ENCODE peak calls at places on chromosome 21, in four cellular contexts. F is AG10803, N is fibroblast of mammary gland, G is OCI-LY7. D is an unnamed sample.

GRCh38 chr21:32336711-32337110 is 38.1 kb downstream of the MRAP start:
- DNase-seq in G (no peak), F (peak; percentile 51), N (peak; percentile 24), D (peak; percentile 79)

GRCh38 chr21:31351438-31351837 is 7.4 kb upstream of the TIAM1 start:
- DNase-seq in G (no peak), N (peak; percentile 60), F (no peak), D (peak; percentile 49)

GRCh38 chr21:30083120-30083945 is 83.3 kb downstream of the CLDN17 start:
- DNase-seq in F (no peak), N (no peak), G (no peak), D (no peak)

GRCh38 chr21:36647279-36648093 is 51.4 kb upstream of the SIM2 start:
- DNase-seq in N (peak; percentile 41), F (no peak), G (no peak), D (peak; percentile 80)

GRCh38 chr21:38775733-38776132 is 30.0 kb upstream of the ETS2 start:
- DNase-seq in G (no peak), F (no peak), N (peak; percentile 31), D (no peak)

GRCh38 chr21:15837603-15838002 is 107.8 kb downstream of the USP25 start:
- DNase-seq in N (peak; percentile 59), F (peak; percentile 50), G (no peak), D (no peak)

GRCh38 chr21:32819702-32820101 is 48.1 kb upstream of the PAXBP1 start:
- DNase-seq in F (peak; percentile 95), N (peak; percentile 98), G (no peak), D (peak; percentile 63)

GRCh38 chr21:14547834-14548513 is 1.9 kb upstream of the SAMSN1 start:
- DNase-seq in F (no peak), N (no peak), G (no peak), D (no peak)

GRCh38 chr21:44902268-44903053 is 18.2 kb downstream of the ITGB2 start:
- DNase-seq in F (no peak), N (no peak), G (no peak), D (no peak)

GRCh38 chr21:36055551-36055950 is 4.8 kb downstream of the SETD4 start:
- DNase-seq in N (no peak), F (no peak), G (no peak), D (no peak)

GRCh38 chr21:16587671-16588379 is 858.0 kb downstream of the USP25 start:
- DNase-seq in N (peak; percentile 89), F (peak; percentile 77), G (no peak), D (no peak)

GRCh38 chr21:27085387-27085786 is 118.5 kb upstream of the ADAMTS5 start:
- DNase-seq in N (no peak), F (no peak), G (no peak), D (no peak)

GRCh38 chr21:36478207-36478701 is 1.7 kb downstream of the CLDN14 start:
- DNase-seq in F (peak; percentile 80), G (no peak), N (peak; percentile 81), D (peak; percentile 99)

GRCh38 chr21:44065428-44065827 is 41.8 kb upstream of the PWP2 start:
- DNase-seq in G (no peak), F (peak; percentile 7), N (peak; percentile 65), D (peak; percentile 13)

GRCh38 chr21:14300074-14300473 is 82.9 kb downstream of the HSPA13 start:
- DNase-seq in F (no peak), N (no peak), G (no peak), D (no peak)

GRCh38 chr21:31156662-31157061 is 118.4 kb upstream of the KRTAP19-8 start:
- DNase-seq in G (no peak), F (no peak), N (no peak), D (no peak)

GRCh38 chr21:28992526-28993292 is at the start of gene LTN1:
- DNase-seq in N (peak; percentile 100), F (peak; percentile 99), G (peak; percentile 99), D (peak; percentile 99)

GRCh38 chr21:41582298-41582840 is 74.4 kb upstream of the TMPRSS2 start:
- DNase-seq in G (no peak), F (no peak), N (no peak), D (no peak)

GRCh38 chr21:41582866-41583265 is 74.9 kb upstream of the TMPRSS2 start:
- DNase-seq in F (no peak), G (no peak), N (no peak), D (no peak)

GRCh38 chr21:41583274-41583790 is 75.4 kb upstream of the TMPRSS2 start:
- DNase-seq in G (no peak), F (no peak), N (no peak), D (no peak)

GRCh38 chr21:41580758-41581554 is 73.0 kb upstream of the TMPRSS2 start:
- DNase-seq in G (no peak), F (no peak), N (no peak), D (no peak)

DNA sequence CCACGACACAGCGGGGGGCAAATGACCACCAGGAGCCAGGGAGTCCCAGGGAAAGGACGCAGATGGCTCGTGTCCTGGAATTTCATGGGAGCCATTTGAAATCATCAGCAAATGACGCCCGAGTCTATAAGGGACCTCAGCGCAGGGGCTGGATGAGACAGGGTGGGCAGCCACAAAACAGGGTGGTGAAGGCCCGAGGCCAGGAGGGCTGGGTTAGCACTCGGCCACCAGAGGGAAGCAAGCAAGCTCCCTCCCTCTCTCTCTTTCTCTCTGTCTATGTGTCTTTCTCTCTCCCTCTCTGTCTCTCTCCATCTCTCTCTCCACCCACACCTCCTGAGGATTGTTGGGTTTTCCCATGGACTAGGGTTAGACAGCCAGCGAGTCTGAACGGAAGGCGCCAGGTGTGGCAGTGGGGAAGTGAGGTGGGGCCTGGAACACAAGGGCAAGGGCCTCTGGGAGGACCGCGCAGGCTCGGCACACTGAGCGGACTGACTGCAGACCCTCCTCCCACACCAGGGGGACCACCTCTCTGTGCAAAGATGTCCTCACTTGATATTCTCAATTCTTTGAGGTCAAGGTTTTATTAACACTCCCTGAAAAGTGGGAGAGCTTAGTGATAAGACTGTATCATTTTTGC is 73.8 kb upstream of the TMPRSS2 start:
- DNase-seq in N (no peak), G (no peak), F (no peak), D (no peak)
- TF ChIP-seq CTCF in N (no peak), G (no peak), F (no peak), D (no peak)

GRCh38 chr21:46317710-46318463 is 5.8 kb downstream of the C21orf58 start:
- DNase-seq in F (no peak), G (no peak), N (no peak), D (no peak)

GRCh38 chr21:46311568-46311967 is 12.1 kb downstream of the C21orf58 start:
- DNase-seq in F (no peak), N (no peak), G (no peak), D (no peak)

GRCh38 chr21:46318464-46318845 is 5.2 kb downstream of the C21orf58 start:
- DNase-seq in F (no peak), G (no peak), N (no peak), D (no peak)

GRCh38 chr21:46316708-46317324 is 6.9 kb downstream of the C21orf58 start:
- DNase-seq in F (no peak), N (no peak), G (no peak), D (no peak)

GRCh38 chr21:46314441-46315020 is 9.1 kb downstream of the C21orf58 start:
- DNase-seq in G (no peak), N (no peak), F (no peak), D (no peak)
- TF ChIP-seq CTCF in G (no peak), N (no peak), F (no peak), D (peak; percentile 1)

DNA sequence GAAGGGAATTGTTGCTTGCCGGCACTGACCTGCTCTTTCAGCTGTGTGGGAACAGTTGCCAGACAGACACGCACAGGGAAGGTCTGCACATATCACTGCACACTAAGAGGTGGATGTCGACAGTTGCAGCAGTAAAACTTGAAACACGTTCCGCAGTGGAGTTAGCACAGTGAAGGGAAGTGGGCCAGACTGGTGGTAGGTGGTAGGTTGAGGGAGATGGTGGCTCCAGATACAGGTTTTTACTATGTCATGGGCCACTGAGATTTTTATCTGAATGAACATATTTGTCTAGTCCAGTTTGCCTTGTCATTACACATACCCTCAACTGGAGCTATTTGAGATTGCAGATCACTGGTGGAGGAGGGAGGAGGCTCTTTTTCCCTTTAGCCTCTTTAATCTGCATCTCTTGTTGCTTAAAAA is 13.5 kb downstream of the MRPS6 start:
- DNase-seq in F (no peak), N (no peak), G (no peak), D (no peak)
- TF ChIP-seq CTCF in F (no peak), N (no peak), G (no peak), D (no peak)

GRCh38 chr21:34362136-34362444 is 1.7 kb upstream of the KCNE2 start:
- DNase-seq in N (no peak), F (no peak), G (no peak), D (no peak)
- TF ChIP-seq CTCF in N (no peak), F (no peak), G (peak; percentile 66), D (no peak)

DNA sequence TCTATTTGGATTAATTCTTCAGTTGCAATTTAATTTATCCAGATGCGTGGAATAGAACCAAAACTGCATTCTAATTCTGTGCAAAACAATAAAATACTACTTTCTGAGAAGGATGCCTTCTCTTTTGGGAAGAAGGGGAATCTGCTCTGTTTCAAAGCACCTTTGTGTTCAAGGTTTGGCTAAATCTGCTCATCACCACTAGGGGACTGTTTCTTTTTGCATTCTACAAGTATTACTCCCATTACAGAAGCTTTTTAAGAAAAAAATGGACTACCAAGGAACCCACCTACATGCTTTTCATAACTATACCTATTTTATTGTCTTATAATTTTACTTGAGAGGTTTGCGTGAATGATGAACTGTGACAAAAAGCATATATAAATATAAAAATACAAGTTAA is 18.2 kb downstream of the MRPS6 start:
- DNase-seq in F (no peak), G (peak; percentile 30), N (no peak), D (no peak)
- TF ChIP-seq CTCF in F (peak; percentile 47), G (peak; percentile 73), N (peak; percentile 42), D (peak; percentile 52)

DNA sequence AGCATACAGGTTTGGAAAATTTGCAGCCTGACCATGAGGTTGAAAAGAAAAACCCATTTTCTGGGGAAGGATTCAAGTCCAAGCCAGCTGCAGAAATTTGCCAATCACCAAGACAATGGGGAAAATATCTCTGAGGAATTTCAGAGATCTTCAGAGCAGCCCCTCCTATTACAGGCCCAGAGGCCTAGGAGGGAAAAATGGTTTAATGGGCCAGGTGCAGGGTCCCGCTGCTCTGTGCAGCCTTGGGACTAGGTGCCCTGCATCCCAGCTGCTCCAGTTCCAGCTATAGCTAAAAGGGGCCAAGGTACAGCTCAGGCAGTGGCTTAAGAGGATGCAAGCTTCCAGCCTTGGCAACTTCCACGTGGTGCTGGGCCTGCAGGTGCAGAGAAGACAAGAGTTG is 113.5 kb downstream of the GABPA start:
- DNase-seq in G (no peak), F (no peak), N (no peak), D (no peak)
- TF ChIP-seq CTCF in G (no peak), F (no peak), N (no peak), D (no peak)

D was measured in brain microvascular endothelial cell.